ENCODE peak calls at places on chromosome X, in four cellular contexts. D, F, G and P are unnamed samples.

GRCh38 chrX:23334536-23334870 is at the start of gene PTCHD1:
- DNase-seq in D (no peak), F (no peak), G (no peak), P (no peak)

GRCh38 chrX:66126671-66127070 is 37.4 kb upstream of the HEPH start:
- DNase-seq in D (no peak), F (no peak), G (no peak), P (no peak)

GRCh38 chrX:42732506-42732905 is 45.5 kb downstream of the PPP1R2C start:
- DNase-seq in D (no peak), F (no peak), G (no peak), P (peak; percentile 28)

GRCh38 chrX:1581132-1581531 is 10.3 kb upstream of the AKAP17A start:
- DNase-seq in D (peak; percentile 4), F (peak; percentile 86), G (peak; percentile 87), P (no peak)

GRCh38 chrX:77389891-77390290 is 57.3 kb upstream of the FGF16 start:
- DNase-seq in D (no peak), F (no peak), G (no peak), P (peak; percentile 72)

GRCh38 chrX:6574762-6575161 is 39.8 kb upstream of the VCX3A start:
- DNase-seq in D (no peak), F (peak; percentile 67), G (no peak), P (no peak)

GRCh38 chrX:66728818-66729271 is 90.0 kb upstream of the EDA2R start:
- DNase-seq in D (peak; percentile 6), F (peak; percentile 82), G (peak; percentile 65), P (peak; percentile 37)

GRCh38 chrX:48649109-48649508 is 34.5 kb upstream of the WAS start:
- DNase-seq in D (no peak), F (no peak), G (no peak), P (no peak)

GRCh38 chrX:13090261-13091110 is 46.1 kb upstream of the FAM9C start:
- DNase-seq in D (no peak), F (no peak), G (peak; percentile 66), P (no peak)

GRCh38 chrX:39823848-39824247 is 273.9 kb downstream of the BCOR start:
- DNase-seq in D (no peak), F (peak; percentile 74), G (no peak), P (no peak)

GRCh38 chrX:18252644-18253359 is 32.1 kb upstream of the BEND2 start:
- DNase-seq in D (no peak), F (no peak), G (no peak), P (no peak)

GRCh38 chrX:51459125-51459524 is 37.3 kb downstream of the NUDT11 start:
- DNase-seq in D (no peak), F (no peak), G (peak; percentile 62), P (no peak)

GRCh38 chrX:24231169-24231568 is 81.6 kb downstream of the ZFX start:
- DNase-seq in D (peak; percentile 35), F (no peak), G (no peak), P (peak; percentile 14)

DNA sequence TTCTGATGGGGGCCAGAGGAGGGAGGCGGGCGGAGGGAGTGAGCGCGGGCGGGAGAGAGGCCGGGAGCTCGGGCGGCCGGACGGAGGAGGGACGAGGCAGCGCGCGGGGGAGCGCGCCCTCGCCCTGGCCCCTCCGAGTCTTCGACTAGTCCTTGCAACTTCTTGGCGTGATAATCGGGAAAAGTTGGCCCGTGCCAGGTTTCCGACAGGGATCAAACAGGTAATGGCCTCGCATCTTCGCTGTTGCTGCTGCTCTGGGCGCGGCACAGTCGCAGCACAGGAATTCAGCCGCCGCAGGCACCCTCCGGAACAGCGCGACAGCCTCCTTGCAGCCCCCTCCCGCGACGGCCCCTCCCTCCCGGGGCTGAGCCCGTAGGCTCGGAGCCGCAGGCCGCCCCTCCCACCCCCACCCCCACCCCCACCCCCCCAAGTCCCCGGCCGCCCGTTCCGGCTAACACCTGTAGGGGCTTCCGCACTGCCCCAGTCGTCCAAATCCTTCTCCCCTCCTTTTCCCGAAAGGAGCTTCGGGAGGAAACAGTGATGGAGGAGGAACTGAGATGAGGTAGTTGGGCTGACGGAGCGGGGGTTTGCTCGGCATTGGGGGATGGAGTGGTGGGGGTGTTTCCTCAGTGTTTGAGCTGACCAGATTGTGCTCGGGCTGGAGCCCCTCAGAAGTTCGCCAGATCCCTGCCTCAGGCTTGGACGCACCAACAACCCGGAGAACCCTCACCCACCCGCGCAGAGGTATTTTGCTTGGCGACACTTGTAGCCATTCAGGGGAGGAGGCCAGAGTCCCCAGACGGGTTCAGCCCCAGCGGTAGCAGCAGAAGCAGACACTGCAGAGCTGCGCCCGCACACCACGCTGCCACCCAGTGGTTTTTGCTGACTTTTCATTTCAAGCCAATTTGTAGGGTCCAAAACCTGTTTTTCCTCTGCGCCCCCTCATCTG is at the start of gene FGF13:
- DNase-seq in D (no peak), F (peak; percentile 85), G (no peak), P (no peak)
- H3K27ac ChIP-seq in D (no peak within 1 kb of the TSS), F (no peak within 1 kb of the TSS), G (no peak within 1 kb of the TSS), P (no peak within 1 kb of the TSS)

GRCh38 chrX:110021180-110022022 is 18.5 kb downstream of the TMEM164 start:
- DNase-seq in D (no peak), F (no peak), G (no peak), P (no peak)

GRCh38 chrX:110022555-110023448 is 19.9 kb downstream of the TMEM164 start:
- DNase-seq in D (no peak), F (no peak), G (no peak), P (no peak)

GRCh38 chrX:110026099-110026844 is 23.4 kb downstream of the TMEM164 start:
- DNase-seq in D (peak; percentile 53), F (no peak), G (no peak), P (peak; percentile 70)
- H3K27ac ChIP-seq in D (no peak overlapping the region), F (no peak overlapping the region), G (no peak overlapping the region), P (peak overlapping the region; percentile 68)

GRCh38 chrX:41336447-41336846 is 2.5 kb downstream of the DDX3X start:
- DNase-seq in D (no peak), F (peak; percentile 51), G (no peak), P (no peak)
- H3K27ac ChIP-seq in D (no peak overlapping the region), F (no peak overlapping the region), G (peak overlapping the region; percentile 100), P (no peak overlapping the region)

DNA sequence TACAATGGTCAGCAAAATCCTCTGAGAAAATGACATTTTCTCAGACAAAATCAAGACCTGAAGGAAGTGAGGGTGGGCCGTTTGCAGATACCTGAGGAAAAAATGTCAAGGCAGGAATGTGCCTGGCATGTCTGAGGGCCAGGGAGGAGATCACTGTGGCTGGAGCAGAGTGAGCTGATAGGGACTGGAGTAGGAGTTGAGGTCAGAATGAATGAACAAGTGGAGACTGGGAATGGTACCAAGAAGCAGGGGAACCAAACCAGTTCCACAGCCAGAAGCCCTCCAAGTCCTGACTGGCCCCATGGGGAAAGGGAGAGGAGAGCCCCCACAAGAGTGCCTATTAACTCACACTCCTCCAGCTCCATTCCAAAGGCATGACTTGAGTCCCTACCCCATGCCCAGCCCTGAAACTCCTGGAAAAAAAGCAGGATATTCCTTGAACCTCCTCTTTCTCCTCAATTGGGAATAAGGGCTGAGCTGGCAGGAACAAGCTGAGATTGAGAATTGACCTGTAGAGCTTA is 41.5 kb downstream of the STEEP1 start:
- DNase-seq in D (no peak), F (no peak), G (no peak), P (no peak)
- H3K27ac ChIP-seq in D (no peak overlapping the region), F (no peak overlapping the region), G (no peak overlapping the region), P (no peak overlapping the region)